ENCODE peak calls at places on chromosome 5, in seven cellular contexts. K is lung, H is HFFc6, Y is glutamatergic neuron, Z is SK-N-SH, D is uterus, L is brain microvascular endothelial cell. J is an unnamed sample.

GRCh38 chr5:58582411-58583393 is at the start of gene RAB3C:
- DNase-seq in D (peak), H (peak), Y (peak), L (peak), K (peak), Z (peak), J (peak)

GRCh38 chr5:1727571-1727970 is 72.1 kb downstream of the MRPL36 start:
- DNase-seq in K (no peak), Z (peak), Y (no peak), H (no peak), D (no peak), L (no peak), J (no peak)

GRCh38 chr5:72608922-72609321 is 101.7 kb upstream of the ZNF366 start:
- DNase-seq in K (no peak), Y (no peak), D (no peak), L (no peak), Z (peak), H (no peak), J (no peak)

GRCh38 chr5:38835887-38836286 is 9.9 kb upstream of the OSMR start:
- DNase-seq in H (no peak), L (peak), Y (no peak), K (no peak), D (no peak), Z (no peak), J (no peak)

GRCh38 chr5:87151547-87151946 is 116.1 kb upstream of the RASA1 start:
- DNase-seq in Y (no peak), H (peak), K (no peak), Z (no peak), L (peak), D (no peak), J (peak)

GRCh38 chr5:66718374-66718977 is 122.3 kb downstream of the MAST4 start:
- DNase-seq in K (no peak), H (no peak), L (no peak), D (no peak), Z (no peak), Y (no peak), J (no peak)

GRCh38 chr5:116671211-116671736 is 96.7 kb upstream of the SEMA6A start:
- DNase-seq in L (no peak), K (no peak), Z (no peak), Y (no peak), H (no peak), D (no peak), J (no peak)

GRCh38 chr5:174227228-174227627 is 181.7 kb downstream of the NSG2 start:
- DNase-seq in Z (no peak), K (no peak), D (no peak), Y (no peak), L (no peak), H (no peak), J (no peak)

GRCh38 chr5:32953694-32954093 is 242.6 kb downstream of the NPR3 start:
- DNase-seq in K (no peak), Z (no peak), L (no peak), Y (no peak), H (peak), D (no peak), J (no peak)

GRCh38 chr5:129902806-129903205 is 1.5 kb upstream of the CHSY3 start:
- DNase-seq in H (no peak), Y (no peak), L (no peak), D (peak), K (no peak), Z (no peak), J (no peak)

GRCh38 chr5:140242890-140243585 is 59.9 kb downstream of the PFDN1 start:
- DNase-seq in K (peak), H (no peak), Y (no peak), Z (no peak), L (no peak), D (peak), J (no peak)

GRCh38 chr5:179327026-179327735 is 18.1 kb downstream of the ADAMTS2 start:
- DNase-seq in Y (peak), H (no peak), D (no peak), L (no peak), K (no peak), Z (no peak), J (no peak)

GRCh38 chr5:103397996-103398581 is 139.5 kb downstream of the MACIR start:
- DNase-seq in Y (no peak), Z (no peak), H (peak), L (no peak), D (no peak), K (no peak), J (no peak)

GRCh38 chr5:68027519-68027918 is 188.0 kb upstream of the PIK3R1 start:
- DNase-seq in Z (no peak), H (peak), D (peak), K (no peak), L (peak), Y (no peak), J (peak)

DNA sequence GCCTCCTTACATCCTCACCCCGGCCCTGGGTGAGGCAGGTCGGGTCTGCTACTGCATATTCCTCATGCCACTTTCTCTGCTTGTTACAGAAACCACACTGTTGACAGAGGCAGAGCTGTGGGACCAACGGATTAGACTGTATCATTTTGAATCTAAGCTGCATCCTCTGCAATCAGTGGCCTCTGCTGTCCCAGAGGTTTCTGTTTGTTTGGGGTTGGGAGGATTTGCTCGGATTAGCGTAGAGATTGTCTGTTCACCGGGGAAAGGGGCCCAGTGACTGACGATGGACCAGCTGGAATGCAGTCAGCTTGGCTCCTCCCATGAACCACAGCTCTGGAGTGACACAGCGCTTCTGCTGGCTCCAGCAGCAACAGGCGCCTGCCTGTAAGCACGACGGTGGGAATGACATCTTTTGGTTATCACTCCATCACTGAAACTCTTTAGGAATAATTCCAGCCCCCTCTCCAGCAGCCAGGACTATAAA is 37.3 kb upstream of the ADRA1B start:
- DNase-seq in K (peak), L (peak), D (peak), Z (peak), Y (peak), H (peak), J (peak)
- TF ChIP-seq CTCF in K (no peak), L (no peak), D (no peak), Z (no peak), Y (no peak), H (no peak), J (peak)

GRCh38 chr5:152532714-152533113 is 127.6 kb upstream of the NMUR2 start:
- DNase-seq in H (peak), Z (peak), K (no peak), D (no peak), Y (no peak), L (peak), J (peak)
- TF ChIP-seq CTCF in H (peak), Z (peak), K (peak), D (peak), Y (no peak), L (peak), J (peak)

GRCh38 chr5:36606052-36606436 is 362 bp upstream of the SLC1A3 start:
- DNase-seq in H (no peak), Z (no peak), D (no peak), L (no peak), K (no peak), Y (no peak), J (no peak)

GRCh38 chr5:36599986-36600779 is 6.2 kb upstream of the SLC1A3 start:
- DNase-seq in Z (no peak), L (no peak), K (no peak), Y (no peak), D (no peak), H (no peak), J (peak)

GRCh38 chr5:36600847-36601527 is 5.4 kb upstream of the SLC1A3 start:
- DNase-seq in D (no peak), Y (no peak), Z (no peak), H (no peak), K (no peak), L (no peak), J (no peak)

GRCh38 chr5:36605241-36605640 is 1.2 kb upstream of the SLC1A3 start:
- DNase-seq in L (no peak), H (no peak), D (no peak), Y (no peak), K (no peak), Z (no peak), J (no peak)

DNA sequence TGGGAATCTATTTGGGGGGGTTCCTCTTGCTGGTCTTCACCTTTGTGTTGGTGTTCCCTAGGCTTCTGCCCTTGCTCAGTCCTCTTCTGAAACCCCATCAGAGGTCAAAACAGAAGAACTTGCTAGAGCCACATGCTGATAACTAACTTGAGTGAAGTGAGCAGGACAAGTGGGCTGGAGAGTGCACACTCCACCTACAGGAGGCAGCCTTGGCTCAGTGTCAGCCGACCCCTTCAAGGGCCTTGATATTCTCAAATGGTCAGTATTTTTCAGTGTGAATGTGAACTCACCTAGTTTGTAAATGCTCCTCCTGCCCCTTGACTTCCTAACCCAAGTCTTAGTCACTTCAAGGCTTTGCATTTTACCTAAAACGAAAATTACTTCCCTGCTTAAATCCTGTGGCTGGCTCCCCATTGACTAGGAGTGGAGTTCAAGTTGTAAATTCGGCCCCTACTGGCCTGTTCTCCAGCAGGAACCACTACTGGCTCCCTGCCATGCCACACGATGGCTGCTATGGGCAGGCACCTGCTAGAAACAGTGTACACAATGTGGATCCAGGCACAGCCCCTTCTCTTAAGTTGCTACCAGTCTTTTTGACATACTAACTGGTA is 3.6 kb upstream of the SLC1A3 start:
- DNase-seq in D (no peak), K (no peak), L (no peak), Z (no peak), H (no peak), Y (no peak), J (no peak)
- TF ChIP-seq CTCF in D (no peak), K (no peak), L (peak), Z (no peak), H (no peak), Y (no peak), J (no peak)

GRCh38 chr5:3852154-3852930 is 256.7 kb downstream of the IRX1 start:
- DNase-seq in Y (no peak), L (no peak), H (no peak), D (no peak), K (no peak), Z (no peak), J (no peak)
- TF ChIP-seq CTCF in Y (no peak), L (no peak), H (no peak), D (no peak), K (no peak), Z (no peak), J (no peak)

GRCh38 chr5:88602584-88602983 is 280.4 kb downstream of the MEF2C start:
- DNase-seq in K (no peak), Z (no peak), Y (no peak), H (no peak), D (no peak), L (no peak), J (no peak)
- TF ChIP-seq CTCF in K (no peak), Z (peak), Y (peak), H (peak), D (no peak), L (peak), J (no peak)

J was measured in AG09319.